ENCODE peak calls at places on chromosomes 13 and 19, in ten cellular contexts. X, W, P, J, A, Z, H, V, S and R are unnamed samples. For H3K4me1, the result is how much of the 10 kb centered on the place peaks cover.

GRCh38 chr19:31054430-31054829 is 294.8 kb downstream of the TSHZ3 start:
- DNase-seq in X (no peak), W (peak), P (no peak), J (peak), A (no peak), Z (no peak), H (peak), V (peak), S (no peak), R (peak)

GRCh38 chr13:113879017-113879416 is 15.1 kb upstream of the GAS6 start:
- DNase-seq in X (no peak), W (no peak), P (no peak), J (no peak), A (no peak), Z (peak), H (no peak), V (no peak), S (no peak), R (no peak)

GRCh38 chr13:30465541-30466357 is at the start of gene HMGB1:
- DNase-seq in X (peak), W (peak), P (peak), J (peak), A (peak), Z (peak), H (peak), V (peak), S (peak), R (peak)

GRCh38 chr13:74251778-74252519 is 117.7 kb upstream of the KLF12 start:
- DNase-seq in X (peak), W (no peak), P (no peak), J (no peak), A (no peak), Z (no peak), H (no peak), V (no peak), S (no peak), R (no peak)

GRCh38 chr13:79810671-79811070 is 329.7 kb downstream of the NDFIP2 start:
- DNase-seq in X (no peak), W (peak), P (no peak), J (no peak), A (peak), Z (no peak), H (no peak), V (no peak), S (no peak), R (no peak)

GRCh38 chr13:74162782-74163181 is 28.6 kb upstream of the KLF12 start:
- DNase-seq in X (no peak), W (no peak), P (no peak), J (no peak), A (no peak), Z (no peak), H (no peak), V (no peak), S (no peak), R (no peak)

GRCh38 chr13:106033634-106034033 is 501.8 kb downstream of the EFNB2 start:
- DNase-seq in X (no peak), W (peak), P (no peak), J (no peak), A (peak), Z (no peak), H (no peak), V (no peak), S (no peak), R (no peak)

GRCh38 chr19:55641376-55642152 is 762 bp downstream of the ZNF580 start:
- DNase-seq in X (no peak), W (peak), P (no peak), J (no peak), A (no peak), Z (peak), H (no peak), V (no peak), S (no peak), R (no peak)

GRCh38 chr13:96998071-96998470 is 3.8 kb upstream of the OXGR1 start:
- DNase-seq in X (no peak), W (no peak), P (no peak), J (no peak), A (no peak), Z (no peak), H (no peak), V (no peak), S (no peak), R (no peak)

GRCh38 chr13:97648881-97649224 is 214.9 kb downstream of the RAP2A start:
- DNase-seq in X (no peak), W (no peak), P (no peak), J (no peak), A (no peak), Z (no peak), H (no peak), V (no peak), S (no peak), R (no peak)

GRCh38 chr13:92384410-92384809 is 842.2 kb upstream of the GPC6 start:
- DNase-seq in X (no peak), W (no peak), P (no peak), J (no peak), A (no peak), Z (no peak), H (no peak), V (no peak), S (no peak), R (no peak)

GRCh38 chr13:35787937-35788336 is 311.4 kb upstream of the MAB21L1 start:
- DNase-seq in X (no peak), W (no peak), P (no peak), J (no peak), A (no peak), Z (no peak), H (no peak), V (no peak), S (no peak), R (no peak)

GRCh38 chr13:39565036-39565949 is 37.7 kb downstream of the LHFPL6 start:
- DNase-seq in X (no peak), W (peak), P (no peak), J (no peak), A (peak), Z (no peak), H (no peak), V (no peak), S (no peak), R (peak)

DNA sequence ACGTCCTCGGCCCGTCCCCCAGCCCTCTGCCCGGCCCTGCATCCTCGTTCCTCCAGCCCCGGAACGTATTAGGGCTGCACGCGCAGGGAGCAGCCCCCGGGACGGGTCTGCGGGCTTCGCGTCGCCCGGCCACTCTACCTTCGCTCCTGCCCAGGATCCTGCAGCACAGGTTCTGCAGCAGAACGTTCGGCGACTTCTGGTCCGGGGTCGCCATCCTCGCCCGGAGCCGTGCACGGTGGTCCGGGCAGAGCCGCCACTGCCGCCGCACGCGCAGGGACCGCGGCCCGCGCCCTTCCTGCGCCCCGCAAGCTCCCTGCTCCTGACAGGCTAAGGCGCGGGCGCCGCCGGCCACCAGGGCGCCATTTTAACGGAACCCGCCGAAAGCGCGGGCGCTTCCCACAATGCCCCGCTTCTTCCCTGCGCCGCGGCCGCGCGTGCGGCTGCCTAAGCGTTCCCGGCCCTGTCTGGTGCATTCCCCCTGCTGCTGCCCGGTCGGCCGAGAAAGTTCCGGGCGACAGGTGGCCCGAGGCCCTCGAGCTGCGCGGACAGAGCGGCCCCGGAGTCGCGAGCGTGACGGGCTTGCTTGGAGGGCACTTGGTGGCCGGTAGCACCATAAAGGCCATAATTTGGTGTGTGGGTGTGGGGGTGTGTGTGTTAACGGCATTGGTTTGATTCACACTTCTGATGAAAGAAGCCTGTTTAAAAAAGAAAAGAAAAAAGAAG is at the start of gene TUBGCP3:
- DNase-seq in X (peak), W (peak), P (peak), J (peak), A (peak), Z (peak), H (peak), V (peak), S (peak), R (peak)
- TF ChIP-seq POLR2A in X (peak), W (peak), P (no peak), J (peak), A (no peak), Z (no peak), H (peak), V (no peak), S (no peak), R (peak)

DNA sequence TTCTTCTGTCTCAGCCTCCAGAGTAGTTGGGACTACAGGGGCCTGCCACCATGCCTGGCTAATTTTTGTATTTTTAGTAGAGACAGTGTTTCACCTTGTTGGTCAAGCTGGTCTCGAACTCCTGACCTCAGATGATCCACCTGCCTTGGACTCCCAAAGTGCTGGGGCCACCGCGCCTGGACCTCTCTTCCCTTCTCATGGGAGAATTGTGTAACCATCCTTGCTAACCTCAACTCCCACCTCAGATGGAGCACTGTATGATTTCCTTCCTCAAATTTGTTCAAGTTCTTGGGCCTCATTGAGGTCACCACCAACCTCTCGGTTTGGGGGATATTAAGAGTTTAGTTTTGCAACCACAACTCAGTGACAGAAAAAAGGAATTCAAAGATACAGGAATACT is 10.7 kb downstream of the LILRA5 start:
- DNase-seq in X (no peak), W (no peak), P (no peak), J (no peak), A (no peak), Z (no peak), H (no peak), V (no peak), S (peak), R (no peak)
- H3K4me1 ChIP-seq in X (under half), W (under half), P (under half), J (under half), A (under half), Z (under half), H (under half), V (under half), S (under half), R (under half)

GRCh38 chr19:19026299-19026971 is 6.9 kb downstream of the SUGP2 start:
- DNase-seq in X (no peak), W (no peak), P (no peak), J (no peak), A (no peak), Z (no peak), H (no peak), V (no peak), S (no peak), R (peak)
- TF ChIP-seq CTCF in X (no peak), W (no peak), P (no peak), J (no peak), A (no peak), Z (no peak), H (no peak), V (no peak), S (no peak), R (no peak)

DNA sequence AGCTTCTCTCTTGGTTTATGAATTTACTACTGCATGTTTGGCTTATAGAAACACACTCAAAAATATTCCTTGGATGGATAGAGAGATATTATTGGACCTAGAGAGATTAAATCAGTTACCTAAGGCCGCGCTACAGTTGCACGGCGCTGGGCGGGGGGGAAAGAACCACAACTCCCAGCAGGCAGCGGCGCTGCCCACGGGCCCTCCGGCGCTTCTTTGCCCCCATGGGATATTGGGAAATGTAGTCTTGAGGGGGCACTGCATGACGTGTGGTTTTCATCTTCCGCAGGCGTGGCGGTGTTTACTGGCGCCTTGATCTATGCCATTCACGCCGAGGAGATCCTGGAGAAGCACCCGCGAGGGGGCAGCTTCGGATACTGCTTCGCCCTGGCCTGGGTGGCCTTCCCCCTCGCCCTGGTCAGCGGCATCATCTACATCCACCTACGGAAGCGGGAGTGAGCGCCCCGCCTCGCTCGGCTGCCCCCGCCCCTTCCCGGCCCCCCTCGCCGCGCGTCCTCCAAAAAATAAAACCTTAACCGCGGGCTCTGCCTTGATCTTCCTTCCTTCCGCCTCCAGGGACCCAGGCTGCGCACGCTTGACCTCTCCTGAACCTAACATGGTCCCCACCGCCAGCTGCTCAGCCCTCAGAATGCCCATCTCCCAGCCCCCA is 4.8 kb downstream of the EMP3 start:
- DNase-seq in X (peak), W (no peak), P (peak), J (peak), A (peak), Z (peak), H (peak), V (peak), S (peak), R (peak)
- TF ChIP-seq POLR2A in X (peak), W (no peak), P (peak), J (peak), A (no peak), Z (no peak), H (peak), V (no peak), S (no peak), R (peak)

DNA sequence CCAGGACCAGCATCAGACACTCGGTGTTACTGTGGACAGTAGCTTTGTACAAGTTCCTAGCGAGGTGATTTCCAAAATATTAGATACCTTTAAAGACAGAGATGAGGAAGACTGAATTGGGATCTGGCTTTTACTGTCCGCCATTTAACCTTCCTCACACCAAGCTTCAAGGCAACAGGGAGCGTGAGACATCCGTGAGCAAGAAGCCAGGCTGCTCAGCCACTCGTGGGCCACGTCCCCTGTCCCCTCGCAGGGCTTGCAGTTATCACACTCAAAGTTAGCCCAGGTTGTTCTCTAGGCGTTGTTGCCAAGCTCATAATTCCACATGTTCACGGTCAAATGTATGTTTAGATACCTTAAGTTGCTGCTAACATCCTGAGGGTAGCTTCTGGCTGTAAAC is 102.9 kb downstream of the COL4A2 start:
- DNase-seq in X (no peak), W (no peak), P (no peak), J (no peak), A (no peak), Z (no peak), H (no peak), V (no peak), S (no peak), R (no peak)
- H3K4me1 ChIP-seq in X (half or more), W (half or more), P (under half), J (half or more), A (half or more), Z (under half), H (under half), V (under half), S (under half), R (under half)

DNA sequence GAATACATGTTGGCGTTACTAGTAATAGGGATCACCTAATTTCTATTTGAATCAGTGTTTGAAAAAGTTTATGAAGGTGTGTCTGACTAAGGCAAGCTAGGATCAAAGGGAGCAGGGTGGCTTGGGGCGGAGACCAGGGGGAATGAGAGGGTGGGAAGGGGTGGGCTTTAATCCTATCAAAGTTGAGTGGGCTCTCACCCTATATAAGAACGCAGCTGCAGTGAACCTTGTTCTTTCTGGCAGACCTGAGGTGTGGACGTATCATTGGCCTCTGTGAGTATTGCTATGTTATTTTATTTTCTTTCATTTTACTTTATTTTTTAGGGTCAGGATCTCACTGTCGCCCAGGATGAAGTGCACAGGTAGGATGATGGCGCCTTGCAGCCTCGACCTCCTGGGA is 37.4 kb downstream of the NLRP12 start:
- DNase-seq in X (no peak), W (no peak), P (no peak), J (no peak), A (no peak), Z (no peak), H (no peak), V (no peak), S (no peak), R (no peak)
- TF ChIP-seq CTCF in X (no peak), W (no peak), P (no peak), J (no peak), A (no peak), Z (no peak), H (no peak), V (no peak), S (no peak), R (no peak)

GRCh38 chr19:980133-980998 is 3.8 kb upstream of the WDR18 start:
- DNase-seq in X (no peak), W (no peak), P (no peak), J (no peak), A (no peak), Z (no peak), H (no peak), V (no peak), S (no peak), R (no peak)

GRCh38 chr19:986083-986482 is 1.9 kb downstream of the WDR18 start:
- DNase-seq in X (no peak), W (no peak), P (no peak), J (no peak), A (no peak), Z (no peak), H (no peak), V (no peak), S (no peak), R (no peak)

GRCh38 chr19:988081-988480 is 3.9 kb downstream of the WDR18 start:
- DNase-seq in X (no peak), W (no peak), P (no peak), J (no peak), A (no peak), Z (no peak), H (no peak), V (no peak), S (no peak), R (no peak)

GRCh38 chr19:982567-983170 is 1.5 kb upstream of the WDR18 start:
- DNase-seq in X (peak), W (peak), P (no peak), J (peak), A (peak), Z (peak), H (peak), V (peak), S (peak), R (peak)

DNA sequence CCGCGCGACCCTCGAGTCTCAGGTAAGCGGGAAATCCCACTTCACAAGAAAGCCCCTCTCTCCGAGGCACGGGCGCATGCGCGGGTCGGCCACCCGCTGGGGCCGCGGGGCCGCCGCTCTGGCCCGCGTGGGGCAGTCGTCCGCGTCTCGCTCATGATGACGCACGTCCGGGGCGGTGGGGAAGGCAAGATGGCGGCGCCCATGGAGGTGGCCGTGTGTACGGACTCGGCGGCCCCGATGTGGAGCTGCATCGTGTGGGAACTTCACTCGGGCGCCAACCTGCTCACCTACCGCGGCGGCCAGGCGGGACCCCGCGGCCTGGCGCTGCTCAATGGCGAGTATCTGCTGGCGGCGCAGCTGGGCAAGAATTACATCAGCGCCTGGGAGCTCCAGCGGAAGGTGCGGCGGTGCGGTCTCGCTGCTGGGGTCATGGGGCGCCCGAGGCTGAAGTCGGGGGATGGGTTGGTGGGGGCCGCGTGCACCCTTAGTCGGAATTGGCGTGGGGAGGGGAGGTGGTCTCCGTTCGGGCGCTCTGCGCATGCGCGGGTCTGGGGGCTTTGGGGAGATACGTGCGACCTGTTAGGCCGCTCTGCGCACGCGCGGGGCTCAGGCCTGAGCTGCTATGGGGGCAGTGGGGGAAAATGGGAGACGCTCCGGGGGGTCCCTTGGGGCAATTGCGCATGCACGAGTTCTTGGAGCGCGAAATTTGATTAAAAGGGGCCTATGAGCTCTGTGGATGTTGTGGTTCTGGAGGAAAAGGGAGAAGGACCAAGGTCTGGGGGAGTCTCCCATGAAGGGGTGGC is at the start of gene WDR18:
- DNase-seq in X (peak), W (peak), P (peak), J (peak), A (peak), Z (peak), H (peak), V (peak), S (peak), R (peak)
- TF ChIP-seq POLR2A in X (peak), W (peak), P (no peak), J (peak), A (peak), Z (peak), H (peak), V (no peak), S (no peak), R (peak)

DNA sequence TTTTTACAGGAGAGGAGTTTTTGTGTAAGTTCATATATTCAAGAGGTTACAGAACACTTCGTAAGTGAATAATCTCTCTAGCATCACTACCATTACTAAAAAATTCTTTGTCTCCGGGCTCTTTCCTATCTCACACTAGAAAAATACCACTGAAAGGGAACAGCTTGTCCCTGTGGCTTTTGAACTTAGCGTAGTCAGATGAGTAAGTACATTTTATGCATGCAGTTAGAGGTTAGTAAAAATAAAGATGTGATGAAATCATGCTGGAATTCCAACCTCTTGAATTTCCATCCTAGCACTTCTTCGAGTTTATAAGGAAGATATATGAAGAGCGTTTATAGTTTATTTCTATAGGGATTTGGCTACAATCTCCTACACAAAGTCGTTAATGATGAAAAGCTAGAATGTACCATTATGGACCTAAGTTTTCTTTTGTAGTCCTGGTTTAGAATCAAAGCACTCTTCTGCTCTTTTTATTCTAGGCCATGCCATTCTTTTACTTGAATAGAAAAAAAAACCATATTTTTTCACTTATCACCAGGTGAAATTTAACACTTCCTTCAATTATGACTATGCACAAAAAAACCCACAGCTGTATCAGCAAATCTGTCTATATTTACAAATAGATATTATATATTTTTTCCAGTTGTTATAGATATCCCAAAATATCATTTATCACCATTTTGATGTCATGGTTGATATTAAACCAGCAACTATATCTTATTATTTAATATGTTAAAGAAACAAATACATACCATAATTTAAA is 139.9 kb upstream of the PCDH9 start:
- DNase-seq in X (no peak), W (peak), P (no peak), J (no peak), A (no peak), Z (no peak), H (no peak), V (no peak), S (no peak), R (no peak)
- H3K4me1 ChIP-seq in X (under half), W (under half), P (under half), J (under half), A (under half), Z (under half), H (under half), V (under half), S (under half), R (under half)